ENCODE peak calls at places on chromosomes 12 and 14, in nine cellular contexts. S is HEK293T; A is ACHN; Y is neuronal stem cell; W is tibial nerve; E is aorta; Q is HCT116; H is stimulated activated CD4-positive, alpha-beta T cell treated with anti-CD3 and anti-CD28 coated beads, Interleukin-1b, Interleukin-23, amount 100 ng/mL, for 24 hours; F is cardiac fibroblast. G is an unnamed sample.

GRCh38 chr12:102483466-102483865 is 3.1 kb upstream of the IGF1 start:
- DNase-seq in A (no peak), H (no peak), W (no peak), F (no peak), E (no peak), Y (no peak), S (no peak), Q (no peak), G (no peak)

GRCh38 chr12:110676171-110676570 is 12.7 kb downstream of the HVCN1 start:
- DNase-seq in F (no peak), W (no peak), E (no peak), S (no peak), Q (no peak), A (no peak), H (no peak), Y (no peak), G (no peak)

GRCh38 chr12:66117242-66117641 is 13.3 kb downstream of the LLPH start:
- DNase-seq in F (no peak), Q (no peak), Y (no peak), W (no peak), H (no peak), E (no peak), A (no peak), S (no peak), G (no peak)

GRCh38 chr12:48023386-48023785 is 19.1 kb upstream of the COL2A1 start:
- DNase-seq in W (no peak), E (no peak), H (no peak), A (no peak), S (no peak), F (no peak), Y (peak; percentile 50), Q (no peak), G (no peak)

GRCh38 chr12:45232771-45233372 is 17.0 kb downstream of the ANO6 start:
- DNase-seq in Y (no peak), H (peak; percentile 33), Q (peak; percentile 89), S (peak; percentile 17), A (peak; percentile 99), E (peak; percentile 81), W (no peak), F (peak; percentile 98), G (no peak)

GRCh38 chr14:104107611-104108569 is 22.4 kb downstream of the ASPG start:
- DNase-seq in S (no peak), E (peak; percentile 37), F (no peak), H (no peak), Q (no peak), A (no peak), W (no peak), Y (no peak), G (no peak)

GRCh38 chr14:54724772-54725325 is 157.9 kb downstream of the SAMD4A start:
- DNase-seq in Y (no peak), Q (no peak), A (no peak), E (no peak), H (no peak), F (no peak), S (no peak), W (no peak), G (no peak)

GRCh38 chr14:104732355-104732804 is 8.4 kb downstream of the ADSS1 start:
- DNase-seq in F (no peak), S (no peak), E (peak; percentile 81), Q (no peak), Y (no peak), H (no peak), A (no peak), W (no peak), G (no peak)

GRCh38 chr12:58889557-58889956 is 30.7 kb downstream of the LRIG3 start:
- DNase-seq in H (no peak), S (no peak), F (no peak), A (no peak), Q (no peak), Y (no peak), E (no peak), W (no peak), G (no peak)

GRCh38 chr12:19959353-19959752 is 409.0 kb upstream of the PDE3A start:
- DNase-seq in F (peak; percentile 75), H (no peak), W (no peak), Q (no peak), E (no peak), S (no peak), A (no peak), Y (no peak), G (no peak)

GRCh38 chr12:28775556-28775955 is 373.5 kb upstream of the FAR2 start:
- DNase-seq in Q (no peak), H (no peak), F (no peak), S (no peak), E (no peak), A (no peak), Y (no peak), W (no peak), G (no peak)

GRCh38 chr14:30456296-30456695 is 102.7 kb upstream of the G2E3 start:
- DNase-seq in Q (no peak), H (no peak), A (no peak), S (no peak), F (no peak), W (no peak), E (no peak), Y (no peak), G (no peak)

GRCh38 chr12:55001198-55001827 is 16.8 kb upstream of the TESPA1 start:
- DNase-seq in E (no peak), Q (no peak), W (no peak), Y (no peak), S (no peak), F (no peak), H (no peak), A (no peak), G (no peak)

GRCh38 chr12:124551268-124552144 is 15.9 kb downstream of the NCOR2 start:
- DNase-seq in A (no peak), S (peak; percentile 78), E (peak; percentile 87), W (peak; percentile 59), H (no peak), F (no peak), Y (no peak), Q (no peak), G (no peak)

GRCh38 chr12:79689477-79690155 is 1.1 kb downstream of the PAWR start:
- DNase-seq in H (no peak), Y (peak; percentile 42), W (no peak), E (peak; percentile 57), Q (no peak), F (peak; percentile 70), A (peak; percentile 70), S (peak; percentile 33), G (no peak)

GRCh38 chr12:51907083-51907863 is at the start of gene ACVRL1:
- DNase-seq in S (no peak), W (peak; percentile 10), A (no peak), F (no peak), E (no peak), Q (no peak), Y (no peak), H (no peak), G (no peak)

GRCh38 chr12:102939059-102939458 is 18.4 kb upstream of the ASCL1 start:
- DNase-seq in F (no peak), Y (no peak), W (no peak), H (no peak), S (no peak), E (no peak), Q (no peak), A (no peak), G (no peak)

GRCh38 chr12:82688035-82688501 is 1.4 kb downstream of the TMTC2 start:
- DNase-seq in E (no peak), Q (no peak), Y (no peak), W (no peak), S (no peak), A (peak; percentile 30), H (no peak), F (peak; percentile 7), G (no peak)

GRCh38 chr12:39476894-39477293 is 34.0 kb upstream of the KIF21A start:
- DNase-seq in H (no peak), A (no peak), F (no peak), W (no peak), Y (no peak), Q (no peak), S (no peak), E (no peak), G (no peak)